ENCODE peak calls at places on chromosome 21, in ten cellular contexts. O, W, V, P, S, D, J, E, Z and M are unnamed samples.

GRCh38 chr21:14554948-14555347 is 8.8 kb upstream of the SAMSN1 start:
- DNase-seq in P (no peak), D (no peak), S (no peak), O (no peak), J (no peak), Z (no peak), W (peak; percentile 38), V (no peak), E (no peak), M (no peak)

GRCh38 chr21:17613242-17613676 is 558 bp upstream of the BTG3 start:
- DNase-seq in W (no peak), V (peak; percentile 1), J (no peak), E (no peak), O (no peak), Z (no peak), P (peak; percentile 0), D (no peak), S (peak; percentile 3), M (no peak)

GRCh38 chr21:45177039-45177438 is 102.7 kb downstream of the ADARB1 start:
- DNase-seq in Z (no peak), E (no peak), P (no peak), D (no peak), J (no peak), S (no peak), O (no peak), W (no peak), V (no peak), M (no peak)

GRCh38 chr21:38853421-38853919 is 47.7 kb downstream of the ETS2 start:
- DNase-seq in W (no peak), D (peak; percentile 24), J (no peak), E (peak; percentile 97), V (no peak), Z (no peak), S (no peak), O (no peak), P (peak; percentile 83), M (peak; percentile 93)

GRCh38 chr21:39874759-39875158 is 7.5 kb downstream of the PCP4 start:
- DNase-seq in S (no peak), P (no peak), O (no peak), V (no peak), D (no peak), W (no peak), E (no peak), Z (no peak), J (peak; percentile 67), M (no peak)

GRCh38 chr21:46319192-46319591 is 4.5 kb downstream of the C21orf58 start:
- DNase-seq in Z (no peak), E (no peak), W (no peak), J (no peak), S (no peak), O (no peak), P (no peak), D (no peak), V (no peak), M (no peak)

GRCh38 chr21:34722684-34723300 is 54.0 kb downstream of the CLIC6 start:
- DNase-seq in W (peak; percentile 26), Z (no peak), J (no peak), E (no peak), P (peak; percentile 17), O (no peak), D (peak; percentile 37), S (peak; percentile 14), V (peak; percentile 16), M (peak; percentile 73)

GRCh38 chr21:17602874-17603273 is 9.8 kb downstream of the BTG3 start:
- DNase-seq in V (no peak), P (no peak), S (no peak), O (no peak), J (no peak), E (no peak), D (no peak), W (no peak), Z (no peak), M (no peak)

GRCh38 chr21:31429500-31429899 is 85.4 kb upstream of the TIAM1 start:
- DNase-seq in D (no peak), W (no peak), J (no peak), V (no peak), Z (no peak), E (no peak), P (no peak), O (no peak), S (no peak), M (no peak)

GRCh38 chr21:16587141-16587570 is 857.4 kb downstream of the USP25 start:
- DNase-seq in Z (no peak), O (no peak), P (peak; percentile 45), W (no peak), E (no peak), S (no peak), J (no peak), V (no peak), D (no peak), M (peak; percentile 35)

GRCh38 chr21:44473915-44474555 is 18.7 kb downstream of the LRRC3 start:
- DNase-seq in O (no peak), J (no peak), E (no peak), S (no peak), V (no peak), D (no peak), Z (no peak), W (no peak), P (no peak), M (no peak)

GRCh38 chr21:16070207-16070651 is 340.4 kb downstream of the USP25 start:
- DNase-seq in P (no peak), J (peak; percentile 46), O (no peak), S (no peak), D (no peak), Z (no peak), V (no peak), E (no peak), W (no peak), M (no peak)

GRCh38 chr21:45448810-45449657 is 44.1 kb downstream of the COL18A1 start:
- DNase-seq in O (no peak), E (no peak), W (no peak), S (no peak), V (no peak), D (no peak), J (no peak), P (no peak), Z (no peak), M (peak; percentile 56)

GRCh38 chr21:45543710-45544448 is 1.6 kb upstream of the SLC19A1 start:
- DNase-seq in J (no peak), S (no peak), W (no peak), P (no peak), E (no peak), Z (no peak), O (no peak), V (no peak), D (no peak), M (no peak)

GRCh38 chr21:36696640-36697472 is 2.1 kb upstream of the SIM2 start:
- DNase-seq in O (no peak), W (no peak), D (no peak), P (no peak), V (no peak), E (no peak), S (no peak), J (no peak), Z (no peak), M (no peak)

GRCh38 chr21:46399129-46399528 is 59.6 kb upstream of the DIP2A start:
- DNase-seq in P (no peak), E (no peak), Z (no peak), D (no peak), W (no peak), J (no peak), V (no peak), O (no peak), S (no peak), M (no peak)

GRCh38 chr21:31682625-31683024 is 23.1 kb downstream of the SOD1 start:
- DNase-seq in J (no peak), D (no peak), E (no peak), V (no peak), W (no peak), Z (no peak), O (no peak), P (no peak), S (no peak), M (no peak)